ENCODE peak calls at places on chromosomes 3 and 15, in four cellular contexts. I is psoas muscle, K is bronchial epithelial cell, L is foreskin fibroblast. P is an unnamed sample.

GRCh38 chr3:2853627-2854026 is 256.5 kb downstream of the IL5RA start:
- DNase-seq in I (no peak), K (no peak), L (no peak), P (no peak)

GRCh38 chr3:127894461-127894860 is 20.6 kb upstream of the KBTBD12 start:
- DNase-seq in I (no peak), K (peak; percentile 18), L (no peak), P (no peak)

GRCh38 chr15:40083756-40084101 is 24.9 kb downstream of the BMF start:
- DNase-seq in I (no peak), K (no peak), L (no peak), P (no peak)

GRCh38 chr3:150738688-150739087 is 24.3 kb downstream of the SIAH2 start:
- DNase-seq in I (no peak), K (peak; percentile 56), L (no peak), P (no peak)

GRCh38 chr3:58116161-58116955 is 94.4 kb downstream of the DNASE1L3 start:
- DNase-seq in I (no peak), K (no peak), L (no peak), P (no peak)

GRCh38 chr3:12284591-12284990 is 4.3 kb upstream of the PPARG start:
- DNase-seq in I (no peak), K (no peak), L (no peak), P (no peak)

GRCh38 chr15:59941612-59942011 is 62.5 kb upstream of the FOXB1 start:
- DNase-seq in I (no peak), K (no peak), L (no peak), P (no peak)

GRCh38 chr15:75640483-75641175 is 605 bp upstream of the IMP3 start:
- DNase-seq in I (no peak), K (peak; percentile 63), L (peak; percentile 37), P (no peak)

GRCh38 chr3:24853685-24854341 is 359.2 kb upstream of the THRB start:
- DNase-seq in I (no peak), K (no peak), L (no peak), P (no peak)

DNA sequence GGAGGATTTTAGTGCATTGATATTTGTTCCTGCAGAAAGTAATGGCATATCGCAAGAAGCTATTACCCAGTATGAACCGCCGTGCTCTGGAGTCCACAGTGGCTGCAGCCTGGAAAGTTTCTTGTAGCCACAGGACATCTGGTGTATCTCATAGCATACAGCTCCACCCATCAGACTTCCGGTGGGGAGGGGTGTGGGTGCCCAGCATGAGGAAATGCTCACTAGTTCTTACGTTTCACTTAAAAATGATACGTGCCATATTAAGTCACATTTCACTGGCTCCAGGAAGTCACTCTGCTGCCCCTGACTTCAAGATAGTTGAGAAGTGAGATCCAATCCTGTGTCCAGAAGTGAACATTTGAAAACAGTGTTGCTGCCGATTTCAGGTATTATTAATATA is 990.4 kb downstream of the GBE1 start:
- DNase-seq in I (no peak), K (no peak), L (no peak), P (no peak)
- H3K4me3 ChIP-seq in I (no peak overlapping the region), K (no peak overlapping the region), L (peak overlapping the region; percentile 51), P (peak overlapping the region; percentile 23)

GRCh38 chr15:82183121-82184031 is 79.2 kb downstream of the EFL1 start:
- DNase-seq in I (no peak), K (no peak), L (peak; percentile 78), P (no peak)
- H3K4me3 ChIP-seq in I (no peak overlapping the region), K (no peak overlapping the region), L (no peak overlapping the region), P (no peak overlapping the region)

DNA sequence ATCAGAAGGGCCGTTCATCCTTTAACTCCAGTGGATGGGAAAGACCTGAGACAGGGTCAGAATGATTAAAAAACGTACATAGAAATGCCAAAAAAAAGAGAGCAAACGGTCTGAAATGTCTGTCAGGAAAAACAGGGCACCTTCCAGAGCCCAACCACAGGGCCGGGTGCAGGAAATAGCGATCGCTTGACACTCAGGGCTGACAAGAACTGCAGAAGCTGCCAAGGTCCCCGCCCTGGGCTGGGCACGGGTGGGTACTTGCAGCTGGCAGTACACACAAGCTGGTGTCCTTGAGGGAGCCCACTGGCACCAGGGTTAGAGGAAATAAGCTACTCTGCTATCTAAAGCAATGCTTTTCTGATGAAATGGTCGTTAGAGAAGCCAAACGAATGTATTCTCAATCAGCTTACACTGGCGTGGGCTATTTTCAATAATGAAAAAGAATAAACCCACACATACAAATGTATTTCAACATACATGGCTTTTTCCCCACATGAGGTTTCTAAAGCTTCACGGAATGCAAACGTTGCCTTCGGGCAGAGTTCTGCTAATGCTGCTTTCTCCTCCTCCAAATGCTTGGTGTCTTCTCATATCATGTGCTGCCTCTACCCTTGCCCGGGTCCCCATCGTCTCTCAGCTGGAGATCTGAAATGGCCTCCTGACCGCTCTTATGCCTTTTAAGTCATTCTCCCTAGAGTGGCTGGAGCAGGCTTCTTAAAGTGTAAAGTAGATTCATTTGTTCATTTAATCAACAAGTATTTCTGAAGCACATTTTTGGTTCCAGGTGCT is 15.5 kb downstream of the FRMD4B start:
- DNase-seq in I (peak; percentile 76), K (peak; percentile 77), L (peak; percentile 34), P (peak; percentile 88)
- H3K4me3 ChIP-seq in I (no peak overlapping the region), K (no peak overlapping the region), L (peak overlapping the region; percentile 42), P (peak overlapping the region; percentile 29)

DNA sequence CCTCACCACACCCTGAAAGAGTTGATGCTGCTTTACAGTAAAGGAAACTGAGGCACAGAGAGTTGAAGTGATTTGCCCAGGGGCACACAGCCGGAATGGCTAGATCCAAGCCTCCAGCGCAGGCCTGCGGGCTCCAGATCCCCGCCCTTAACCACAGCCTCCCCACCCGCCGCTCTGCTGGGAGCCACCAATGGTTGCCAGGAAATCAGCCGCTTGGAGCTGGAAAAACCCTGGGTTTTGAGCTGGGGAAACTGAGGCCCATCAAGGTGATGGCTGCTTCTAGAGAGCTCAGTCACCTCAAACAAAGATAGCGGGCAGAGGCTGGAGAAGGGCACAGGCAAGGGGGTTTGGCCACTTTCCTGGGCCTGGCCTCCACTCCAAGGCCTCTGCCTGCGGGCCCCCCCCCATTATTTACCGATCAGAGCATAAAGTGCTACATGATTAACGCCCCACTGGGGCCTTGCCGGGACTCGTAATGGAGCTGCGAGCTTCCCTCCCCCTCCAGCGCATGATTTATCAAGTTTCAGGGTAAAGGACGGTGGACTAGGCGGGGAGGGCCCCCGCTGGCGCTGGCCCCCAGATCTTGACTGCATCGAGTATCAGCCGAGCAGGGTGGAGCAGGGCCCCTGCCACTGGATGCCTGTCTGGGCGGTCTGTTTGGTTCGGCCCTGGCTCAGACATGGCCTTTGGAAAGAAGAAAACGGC is 9.2 kb downstream of the PLXND1 start:
- DNase-seq in I (no peak), K (no peak), L (peak; percentile 48), P (peak; percentile 70)
- H3K4me3 ChIP-seq in I (peak overlapping the region; percentile 49), K (no peak overlapping the region), L (peak overlapping the region; percentile 38), P (peak overlapping the region; percentile 36)

DNA sequence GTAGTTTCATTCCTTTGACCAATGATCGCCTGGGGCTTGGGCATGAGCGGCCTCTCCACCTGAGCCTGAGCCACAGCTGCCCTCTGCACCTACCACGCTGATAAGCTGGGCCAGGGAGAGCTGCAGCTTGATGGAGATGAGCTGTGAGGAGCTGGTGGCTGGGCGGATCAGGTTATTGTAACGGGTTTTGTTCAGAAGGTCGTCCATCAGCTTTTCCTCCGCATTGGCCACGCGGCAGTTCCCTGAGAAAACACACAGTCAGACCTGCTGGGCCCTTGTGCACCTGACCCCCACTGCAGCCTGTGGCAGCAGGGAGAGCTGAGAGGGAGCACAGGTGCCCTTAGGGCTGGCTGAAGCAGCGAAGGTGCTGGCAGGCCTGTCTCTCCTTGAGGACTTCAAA is 5.7 kb downstream of the CHRNB4 start:
- DNase-seq in I (no peak), K (no peak), L (no peak), P (no peak)
- H3K4me3 ChIP-seq in I (no peak overlapping the region), K (no peak overlapping the region), L (no peak overlapping the region), P (no peak overlapping the region)

DNA sequence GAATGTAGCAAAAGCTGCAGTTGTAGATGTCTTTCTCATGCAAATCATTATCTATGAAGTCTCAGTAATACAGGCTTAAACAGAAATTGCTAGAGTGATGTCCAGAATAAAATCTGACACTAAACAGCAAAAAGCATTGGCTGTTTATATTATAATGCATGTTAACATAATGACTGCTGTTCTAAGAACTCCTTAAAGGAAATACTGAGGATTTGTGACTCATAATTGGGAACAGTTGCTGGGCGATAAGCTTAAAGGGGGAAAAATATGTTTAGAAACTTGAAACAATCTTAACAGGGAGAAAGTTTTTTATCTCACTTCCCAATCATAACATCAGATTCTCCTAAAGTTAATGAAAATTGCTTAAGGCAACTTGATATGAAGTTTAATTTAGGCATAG is 17.5 kb downstream of the TIPARP start:
- DNase-seq in I (no peak), K (peak; percentile 72), L (peak; percentile 53), P (no peak)
- H3K4me3 ChIP-seq in I (peak overlapping the region; percentile 2), K (no peak overlapping the region), L (peak overlapping the region; percentile 5), P (peak overlapping the region; percentile 12)

P was measured in heart left ventricle.